ENCODE peak calls at places on chromosomes 16 and 17, in four cellular contexts. B, M, F and Q are unnamed samples.

GRCh38 chr17:42674755-42675347 is 1.9 kb downstream of the PLEKHH3 start:
- DNase-seq in B (no peak), M (peak; percentile 47), F (peak; percentile 28), Q (no peak)

GRCh38 chr17:30091771-30092170 is 24.8 kb upstream of the NSRP1 start:
- DNase-seq in B (no peak), M (no peak), F (no peak), Q (no peak)

GRCh38 chr17:19741832-19742457 is 6.2 kb downstream of the ALDH3A1 start:
- DNase-seq in B (no peak), M (no peak), F (no peak), Q (no peak)

GRCh38 chr17:27576429-27577123 is 54.4 kb upstream of the LGALS9 start:
- DNase-seq in B (no peak), M (no peak), F (no peak), Q (no peak)

GRCh38 chr17:81332949-81333570 is 38.0 kb upstream of the SLC38A10 start:
- DNase-seq in B (no peak), M (no peak), F (no peak), Q (no peak)

GRCh38 chr16:48432136-48432535 is 46.9 kb upstream of the SIAH1 start:
- DNase-seq in B (no peak), M (peak; percentile 70), F (peak; percentile 84), Q (peak; percentile 58)

GRCh38 chr16:10080031-10080772 is 102.0 kb downstream of the GRIN2A start:
- DNase-seq in B (no peak), M (no peak), F (no peak), Q (no peak)

GRCh38 chr16:84321932-84322331 is 27.3 kb downstream of the WFDC1 start:
- DNase-seq in B (no peak), M (no peak), F (no peak), Q (no peak)

GRCh38 chr16:1112506-1113184 is 16.6 kb upstream of the C1QTNF8 start:
- DNase-seq in B (no peak), M (no peak), F (no peak), Q (no peak)

GRCh38 chr16:80356365-80356764 is 184.4 kb upstream of the DYNLRB2 start:
- DNase-seq in B (no peak), M (no peak), F (no peak), Q (no peak)

GRCh38 chr16:58026139-58026704 is 668 bp downstream of the MMP15 start:
- DNase-seq in B (no peak), M (peak; percentile 18), F (no peak), Q (no peak)

GRCh38 chr16:72203401-72203800 is 31.4 kb upstream of the PMFBP1 start:
- DNase-seq in B (peak; percentile 15), M (peak; percentile 76), F (peak; percentile 21), Q (peak; percentile 35)

GRCh38 chr17:80695979-80696378 is 151.3 kb downstream of the RPTOR start:
- DNase-seq in B (no peak), M (no peak), F (no peak), Q (no peak)

GRCh38 chr17:7356072-7356549 is 1.2 kb downstream of the TMEM95 start:
- DNase-seq in B (no peak), M (peak; percentile 91), F (peak; percentile 90), Q (peak; percentile 90)

GRCh38 chr17:46179375-46179999 is 13.7 kb downstream of the KANSL1 start:
- DNase-seq in B (no peak), M (peak; percentile 74), F (no peak), Q (peak; percentile 47)

GRCh38 chr17:54493691-54494090 is 407.0 kb upstream of the TOM1L1 start:
- DNase-seq in B (no peak), M (no peak), F (no peak), Q (no peak)

GRCh38 chr16:66605177-66605999 is 884 bp downstream of the CMTM3 start:
- DNase-seq in B (no peak), M (peak; percentile 18), F (peak; percentile 38), Q (peak; percentile 70)

GRCh38 chr16:9817586-9817985 is 364.6 kb downstream of the GRIN2A start:
- DNase-seq in B (no peak), M (no peak), F (no peak), Q (no peak)

GRCh38 chr16:68071547-68071901 is 13.6 kb upstream of the NFATC3 start:
- DNase-seq in B (no peak), M (no peak), F (no peak), Q (no peak)

GRCh38 chr17:8606415-8606814 is 24.1 kb downstream of the MYH10 start:
- DNase-seq in B (no peak), M (no peak), F (no peak), Q (no peak)

DNA sequence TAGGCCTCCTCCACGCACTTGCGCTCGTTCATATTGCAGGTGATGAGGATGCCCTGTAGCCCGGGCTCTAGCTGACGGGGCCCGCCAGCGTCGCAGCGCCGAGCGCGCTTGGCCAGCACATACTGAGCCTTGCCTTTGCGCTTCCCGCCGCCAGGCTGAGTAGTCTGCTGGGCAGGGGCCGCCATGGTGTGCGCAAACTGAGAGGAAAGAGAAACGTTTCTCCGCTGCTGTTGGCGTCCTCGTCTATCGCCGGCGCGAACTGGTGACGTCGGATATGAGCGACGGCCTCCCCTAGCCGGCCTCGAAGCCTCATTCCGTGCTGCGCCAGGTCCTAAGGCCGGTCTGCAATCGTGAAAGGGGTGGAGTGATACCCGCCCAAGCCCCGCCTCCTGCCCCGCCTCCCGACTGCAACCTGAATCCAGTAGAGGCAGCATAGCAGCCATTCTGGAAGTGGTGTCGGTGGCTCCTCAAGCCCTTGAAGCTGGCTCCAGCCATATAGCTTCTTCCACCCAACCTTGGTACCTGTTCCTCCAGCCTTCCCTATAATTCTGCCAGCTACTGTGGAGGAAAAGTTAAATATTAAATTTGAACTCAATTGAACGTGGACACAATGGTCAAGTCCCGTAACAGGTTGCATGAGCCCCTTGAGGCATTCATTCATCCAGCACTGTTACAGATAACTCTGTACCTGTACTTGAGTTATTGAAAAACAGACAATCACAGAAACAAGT is at the start of gene THUMPD1:
- DNase-seq in B (peak; percentile 86), M (peak; percentile 96), F (peak; percentile 96), Q (peak; percentile 98)
- TF ChIP-seq CTCF in B (no peak), M (peak; percentile 17), F (peak; percentile 40), Q (no peak)

GRCh38 chr16:86145669-86146068 is 246.7 kb downstream of the IRF8 start:
- DNase-seq in B (no peak), M (no peak), F (no peak), Q (no peak)

GRCh38 chr16:86156155-86156554 is 257.2 kb downstream of the IRF8 start:
- DNase-seq in B (no peak), M (no peak), F (no peak), Q (no peak)

GRCh38 chr16:86150646-86151371 is 251.8 kb downstream of the IRF8 start:
- DNase-seq in B (no peak), M (no peak), F (no peak), Q (no peak)

GRCh38 chr16:86151372-86151950 is 252.5 kb downstream of the IRF8 start:
- DNase-seq in B (no peak), M (no peak), F (no peak), Q (no peak)
- TF ChIP-seq CTCF in B (no peak), M (no peak), F (no peak), Q (no peak)

GRCh38 chr17:65800655-65801054 is 239.2 kb upstream of the AXIN2 start:
- DNase-seq in B (no peak), M (no peak), F (no peak), Q (no peak)

GRCh38 chr17:65799869-65800268 is 238.4 kb upstream of the AXIN2 start:
- DNase-seq in B (no peak), M (no peak), F (no peak), Q (no peak)

GRCh38 chr17:65799454-65799853 is 238.0 kb upstream of the AXIN2 start:
- DNase-seq in B (no peak), M (peak; percentile 43), F (no peak), Q (no peak)

GRCh38 chr17:65797101-65797500 is 235.7 kb upstream of the AXIN2 start:
- DNase-seq in B (no peak), M (no peak), F (no peak), Q (no peak)

GRCh38 chr17:65797809-65798208 is 236.4 kb upstream of the AXIN2 start:
- DNase-seq in B (no peak), M (peak; percentile 21), F (peak; percentile 16), Q (no peak)
- TF ChIP-seq CTCF in B (peak; percentile 39), M (peak; percentile 26), F (peak; percentile 70), Q (peak; percentile 6)

GRCh38 chr17:56656961-56657360 is 63.5 kb downstream of the NOG start:
- DNase-seq in B (no peak), M (no peak), F (no peak), Q (no peak)

GRCh38 chr17:56652608-56653007 is 59.1 kb downstream of the NOG start:
- DNase-seq in B (no peak), M (no peak), F (no peak), Q (no peak)

GRCh38 chr17:56648814-56649213 is 55.3 kb downstream of the NOG start:
- DNase-seq in B (no peak), M (no peak), F (no peak), Q (no peak)

GRCh38 chr17:56658648-56659047 is 65.1 kb downstream of the NOG start:
- DNase-seq in B (no peak), M (no peak), F (no peak), Q (no peak)

GRCh38 chr17:56653877-56654276 is 60.4 kb downstream of the NOG start:
- DNase-seq in B (peak; percentile 45), M (peak; percentile 77), F (peak; percentile 39), Q (peak; percentile 51)
- TF ChIP-seq CTCF in B (peak; percentile 76), M (peak; percentile 58), F (peak; percentile 75), Q (peak; percentile 40)

DNA sequence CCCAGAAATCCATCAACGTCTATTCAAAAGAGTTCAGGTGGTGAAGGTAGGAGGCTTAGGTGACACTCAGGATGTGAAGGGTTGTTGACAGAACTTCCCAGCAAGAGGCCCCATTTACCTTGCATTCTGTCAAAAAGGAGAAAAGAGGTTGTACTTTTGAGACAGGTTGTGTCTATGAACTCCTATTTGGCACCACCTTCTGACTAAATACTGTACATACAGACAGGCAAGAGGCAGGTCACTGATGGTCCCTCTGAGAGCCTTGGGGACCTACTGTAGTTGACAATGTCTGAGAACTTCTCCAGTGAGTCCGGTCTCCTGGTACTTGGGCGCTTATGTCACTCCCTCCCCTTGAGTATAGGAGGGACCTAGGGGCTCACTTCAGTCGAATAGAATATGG is 479.3 kb upstream of the ZFHX3 start:
- DNase-seq in B (no peak), M (peak; percentile 6), F (no peak), Q (no peak)
- TF ChIP-seq CTCF in B (no peak), M (no peak), F (peak; percentile 18), Q (no peak)

GRCh38 chr16:21001262-21001661 is 100.7 kb downstream of the LYRM1 start:
- DNase-seq in B (peak; percentile 11), M (peak; percentile 37), F (peak; percentile 13), Q (peak; percentile 27)
- TF ChIP-seq CTCF in B (peak; percentile 68), M (peak; percentile 51), F (peak; percentile 74), Q (peak; percentile 42)

DNA sequence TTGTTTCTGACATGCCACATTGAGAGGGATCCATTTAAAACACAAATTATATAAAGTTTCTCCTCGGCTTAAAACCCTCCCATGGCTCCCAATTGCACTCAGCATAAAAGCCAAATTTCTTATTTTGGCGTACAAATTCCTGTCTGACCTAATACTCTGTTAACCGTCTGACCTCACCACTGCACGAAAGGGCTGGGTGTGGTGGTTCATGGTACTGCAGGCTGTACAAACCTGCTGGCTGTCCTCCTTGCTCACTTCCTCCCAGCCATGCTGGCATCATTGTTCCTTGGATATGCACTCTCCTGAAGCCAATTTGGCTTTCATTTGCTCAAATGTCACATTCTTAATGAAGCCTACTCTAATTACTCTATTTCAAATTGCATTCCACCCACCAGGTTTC is 301.6 kb upstream of the C16orf82 start:
- DNase-seq in B (no peak), M (peak; percentile 13), F (peak; percentile 10), Q (no peak)
- TF ChIP-seq CTCF in B (peak; percentile 11), M (peak; percentile 46), F (peak; percentile 53), Q (no peak)